ENCODE peak calls at places on chromosomes 5 and 9, in nine cellular contexts. I, S, K, A, X, B, N, C and Q are unnamed samples.

GRCh38 chr9:122191519-122191918 is 31.8 kb downstream of the MORN5 start:
- DNase-seq in K (no peak), X (no peak), I (no peak), C (no peak), S (no peak), B (no peak), N (no peak), A (no peak), Q (no peak)

GRCh38 chr9:32989651-32990050 is 11.8 kb downstream of the APTX start:
- DNase-seq in I (no peak), A (no peak), N (no peak), S (no peak), B (no peak), X (no peak), K (no peak), C (no peak), Q (no peak)

GRCh38 chr5:84249918-84250635 is 134.6 kb downstream of the EDIL3 start:
- DNase-seq in X (no peak), N (no peak), I (no peak), C (no peak), K (no peak), A (no peak), B (peak; percentile 79), S (no peak), Q (no peak)

GRCh38 chr5:173890195-173890951 is 2.2 kb downstream of the CPEB4 start:
- DNase-seq in A (no peak), X (no peak), B (peak; percentile 30), S (peak; percentile 34), C (no peak), N (no peak), I (no peak), K (peak; percentile 58), Q (peak; percentile 49)

GRCh38 chr5:115450741-115451140 is 93.8 kb downstream of the FEM1C start:
- DNase-seq in K (no peak), X (no peak), A (no peak), I (no peak), N (no peak), B (peak; percentile 92), C (no peak), S (no peak), Q (no peak)

GRCh38 chr5:132437604-132438275 is 52.8 kb downstream of the IRF1 start:
- DNase-seq in B (peak; percentile 96), X (no peak), K (peak; percentile 87), N (peak; percentile 95), C (peak; percentile 44), A (peak; percentile 53), I (peak; percentile 86), S (peak; percentile 90), Q (peak; percentile 79)

GRCh38 chr5:175596818-175597217 is 61.1 kb upstream of the HRH2 start:
- DNase-seq in I (no peak), S (no peak), A (no peak), C (no peak), K (no peak), B (no peak), N (no peak), X (no peak), Q (no peak)

GRCh38 chr9:136059321-136059791 is 35.7 kb downstream of the NACC2 start:
- DNase-seq in X (no peak), K (no peak), N (peak; percentile 77), I (no peak), S (peak; percentile 16), C (no peak), A (no peak), B (no peak), Q (no peak)

GRCh38 chr5:54186912-54187445 is 123.4 kb downstream of the ARL15 start:
- DNase-seq in K (peak; percentile 12), N (peak; percentile 24), C (no peak), X (no peak), A (no peak), S (no peak), I (no peak), B (no peak), Q (no peak)

GRCh38 chr5:124828731-124829130 is 82.3 kb upstream of the ZNF608 start:
- DNase-seq in X (no peak), S (no peak), A (no peak), K (no peak), N (no peak), I (no peak), B (no peak), C (no peak), Q (no peak)

GRCh38 chr5:35908814-35909213 is 29.6 kb downstream of the CAPSL start:
- DNase-seq in A (no peak), I (no peak), C (no peak), B (no peak), S (no peak), K (no peak), X (peak; percentile 21), N (no peak), Q (no peak)

GRCh38 chr5:38134750-38135330 is 123.5 kb upstream of the EGFLAM start:
- DNase-seq in I (no peak), K (no peak), B (no peak), X (no peak), S (no peak), C (no peak), A (no peak), N (no peak), Q (peak; percentile 69)

GRCh38 chr5:116068028-116068632 is 16.7 kb upstream of the COMMD10 start:
- DNase-seq in A (peak; percentile 42), C (peak; percentile 44), B (peak; percentile 72), I (no peak), S (peak; percentile 38), X (peak; percentile 19), N (no peak), K (no peak), Q (no peak)

GRCh38 chr5:160685219-160685618 is 166.8 kb downstream of the ATP10B start:
- DNase-seq in S (no peak), A (no peak), I (no peak), X (peak; percentile 29), B (no peak), N (no peak), K (no peak), C (no peak), Q (no peak)

GRCh38 chr5:145847499-145848497 is 12.7 kb upstream of the PRELID2 start:
- DNase-seq in N (no peak), S (no peak), X (no peak), A (no peak), K (no peak), C (no peak), B (peak; percentile 93), I (no peak), Q (no peak)

GRCh38 chr5:65041296-65042158 is 272.8 kb downstream of the CWC27 start:
- DNase-seq in X (no peak), N (no peak), S (no peak), B (peak; percentile 61), I (no peak), K (no peak), A (no peak), C (no peak), Q (no peak)

GRCh38 chr5:149200355-149200754 is 59.1 kb downstream of the ABLIM3 start:
- DNase-seq in I (no peak), C (no peak), S (no peak), B (no peak), X (no peak), A (no peak), K (no peak), N (no peak), Q (no peak)

GRCh38 chr9:133477461-133477860 is 1.4 kb downstream of the SLC2A6 start:
- DNase-seq in I (no peak), S (no peak), K (no peak), N (no peak), A (no peak), X (no peak), C (no peak), B (no peak), Q (no peak)
- H3K4me3 ChIP-seq in I (peak overlapping the region; percentile 72), S (no peak overlapping the region), K (no peak overlapping the region), N (no peak overlapping the region), A (no peak overlapping the region), X (no peak overlapping the region), C (no peak overlapping the region), B (no peak overlapping the region), Q (no peak overlapping the region)

DNA sequence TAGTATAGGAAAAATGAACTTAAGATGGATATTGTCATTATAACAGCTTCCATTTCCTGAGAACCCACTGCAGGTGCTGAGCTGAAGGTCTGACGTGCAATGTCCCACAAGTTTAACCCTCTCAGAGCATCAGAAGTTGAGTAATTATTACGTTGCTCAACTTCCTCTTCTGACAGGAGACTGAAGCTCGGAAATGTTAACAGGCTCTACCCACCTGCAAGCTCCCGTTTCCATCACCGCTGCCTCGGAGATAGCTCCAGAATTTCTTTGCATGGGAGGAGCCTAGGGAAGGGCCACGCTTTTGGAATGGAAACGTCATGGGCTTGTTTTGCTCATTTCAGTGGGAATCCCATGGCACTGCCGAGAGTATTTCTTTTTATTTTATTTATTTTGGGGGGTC is 1.0 kb upstream of the NTMT1 start:
- DNase-seq in A (peak; percentile 62), C (peak; percentile 62), S (no peak), N (no peak), K (no peak), I (no peak), B (peak; percentile 32), X (no peak), Q (no peak)
- H3K4me1 ChIP-seq in A (peaks cover 27% of the 10 kb centered on the region), C (peaks cover 50% of the 10 kb centered on the region), S (peaks cover 14% of the 10 kb centered on the region), N (peaks cover 4% of the 10 kb centered on the region), K (peaks cover 56% of the 10 kb centered on the region), I (peaks cover 54% of the 10 kb centered on the region), B (peaks cover 25% of the 10 kb centered on the region), X (peaks cover 11% of the 10 kb centered on the region), Q (peaks cover 34% of the 10 kb centered on the region)

DNA sequence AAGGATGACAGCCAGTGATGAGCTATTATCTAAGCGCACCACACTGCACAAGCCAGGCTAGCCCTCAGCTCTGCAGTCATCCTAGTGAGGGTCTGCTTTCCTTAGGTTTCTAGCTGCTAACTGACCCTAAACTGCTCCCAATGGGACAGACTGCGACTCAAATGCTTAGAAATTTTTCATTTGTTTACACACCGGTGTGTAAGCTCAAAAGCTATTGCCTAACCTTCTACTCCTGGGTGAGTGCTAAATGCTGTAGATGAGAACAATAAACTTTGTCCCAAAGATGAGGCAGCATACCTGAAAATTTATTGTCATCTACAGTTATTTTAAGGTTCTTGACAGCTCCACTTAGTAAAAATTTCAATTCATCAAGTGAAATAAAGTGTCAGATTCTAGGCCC is 311.4 kb downstream of the TMEM167A start:
- DNase-seq in I (no peak), S (no peak), A (no peak), B (no peak), K (no peak), N (no peak), X (peak; percentile 36), C (no peak), Q (no peak)
- H3K9me3 ChIP-seq in I (no peaks in the 10 kb centered on the region), S (no peaks in the 10 kb centered on the region), A (no peaks in the 10 kb centered on the region), B (no peaks in the 10 kb centered on the region), K (no peaks in the 10 kb centered on the region), N (no peaks in the 10 kb centered on the region), X (peaks cover 5% of the 10 kb centered on the region), C (no peaks in the 10 kb centered on the region), Q (no peaks in the 10 kb centered on the region)

DNA sequence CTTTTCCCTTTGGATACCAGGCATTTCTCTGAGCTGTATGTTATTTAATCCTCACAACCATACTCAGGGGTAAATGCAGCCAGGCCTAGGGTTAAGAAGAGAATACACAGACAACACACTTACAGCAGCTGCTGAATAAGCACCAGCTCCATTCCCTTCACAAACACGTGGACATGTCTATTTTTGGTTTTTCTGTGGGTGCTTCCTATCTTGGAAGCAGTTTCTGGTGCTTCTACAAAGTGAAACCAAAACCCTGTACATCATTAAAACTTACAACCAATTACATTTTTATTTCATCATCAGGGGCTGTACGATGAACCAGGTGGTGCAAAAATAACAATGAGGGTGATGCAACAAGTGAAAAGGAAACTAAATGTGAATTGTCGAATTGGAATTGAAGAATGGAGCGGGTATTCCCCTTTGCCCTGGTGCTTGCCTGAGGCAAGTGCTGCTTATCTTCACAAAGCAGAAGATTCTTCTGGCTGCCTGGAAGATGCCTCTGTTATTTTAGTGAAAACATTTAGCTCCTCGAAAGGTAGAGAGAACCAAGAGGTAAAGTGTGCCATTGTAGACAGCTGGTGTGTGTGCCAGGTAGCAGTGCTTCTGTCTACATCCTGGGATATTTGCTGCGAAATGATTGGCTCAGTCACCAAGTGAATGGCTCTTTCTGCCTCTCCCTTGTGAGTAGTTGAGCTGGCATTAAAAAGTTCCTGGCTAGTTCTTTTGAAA is 18.6 kb upstream of the IFNB1 start:
- DNase-seq in A (peak; percentile 53), X (peak; percentile 17), N (no peak), C (peak; percentile 58), S (no peak), B (peak; percentile 61), K (no peak), I (no peak), Q (no peak)
- H3K4me3 ChIP-seq in A (peak overlapping the region; percentile 49), X (no peak overlapping the region), N (peak overlapping the region; percentile 18), C (peak overlapping the region; percentile 66), S (peak overlapping the region; percentile 14), B (peak overlapping the region; percentile 26), K (peak overlapping the region; percentile 40), I (peak overlapping the region; percentile 31), Q (peak overlapping the region; percentile 53)